ENCODE peak calls at places on chromosomes 12 and 14, in eight cellular contexts. One of them, this sample, is unnamed.

GRCh38 chr12:53235742-53236442 is 3.9 kb upstream of the RARG start:
- DNase-seq in neural crest cell: no peak
- DNase-seq in H9: peak
- DNase-seq in choroid plexus epithelial cell: no peak
- DNase-seq in Caco-2: no peak
- DNase-seq in CD4-positive, alpha-beta T cell: no peak
- DNase-seq in heart left ventricle: no peak
- DNase-seq in GM13976: no peak
- DNase-seq in this sample: no peak

GRCh38 chr14:74954232-74954946 is 1.0 kb downstream of the PGF start:
- DNase-seq in GM13976: no peak
- DNase-seq in CD4-positive, alpha-beta T cell: no peak
- DNase-seq in neural crest cell: no peak
- DNase-seq in Caco-2: no peak
- DNase-seq in heart left ventricle: no peak
- DNase-seq in H9: no peak
- DNase-seq in choroid plexus epithelial cell: no peak
- DNase-seq in this sample: no peak

GRCh38 chr14:92653162-92653651 is 95.2 kb downstream of the LGMN start:
- DNase-seq in H9: no peak
- DNase-seq in heart left ventricle: no peak
- DNase-seq in Caco-2: no peak
- DNase-seq in GM13976: no peak
- DNase-seq in CD4-positive, alpha-beta T cell: no peak
- DNase-seq in neural crest cell: no peak
- DNase-seq in choroid plexus epithelial cell: no peak
- DNase-seq in this sample: no peak

GRCh38 chr12:82708507-82708906 is 21.8 kb downstream of the TMTC2 start:
- DNase-seq in Caco-2: no peak
- DNase-seq in H9: peak
- DNase-seq in neural crest cell: no peak
- DNase-seq in heart left ventricle: peak
- DNase-seq in choroid plexus epithelial cell: peak
- DNase-seq in CD4-positive, alpha-beta T cell: no peak
- DNase-seq in GM13976: no peak
- DNase-seq in this sample: no peak

GRCh38 chr12:63212316-63212715 is 61.3 kb upstream of the AVPR1A start:
- DNase-seq in Caco-2: no peak
- DNase-seq in H9: no peak
- DNase-seq in GM13976: no peak
- DNase-seq in CD4-positive, alpha-beta T cell: no peak
- DNase-seq in choroid plexus epithelial cell: no peak
- DNase-seq in neural crest cell: no peak
- DNase-seq in heart left ventricle: no peak
- DNase-seq in this sample: no peak

GRCh38 chr14:88166616-88167015 is 156.5 kb downstream of the KCNK10 start:
- DNase-seq in Caco-2: no peak
- DNase-seq in heart left ventricle: no peak
- DNase-seq in GM13976: no peak
- DNase-seq in choroid plexus epithelial cell: no peak
- DNase-seq in CD4-positive, alpha-beta T cell: no peak
- DNase-seq in H9: no peak
- DNase-seq in neural crest cell: no peak
- DNase-seq in this sample: peak

GRCh38 chr14:67524152-67524963 is 8.7 kb upstream of the PLEKHH1 start:
- DNase-seq in heart left ventricle: no peak
- DNase-seq in choroid plexus epithelial cell: peak
- DNase-seq in CD4-positive, alpha-beta T cell: no peak
- DNase-seq in H9: no peak
- DNase-seq in Caco-2: no peak
- DNase-seq in neural crest cell: no peak
- DNase-seq in GM13976: no peak
- DNase-seq in this sample: no peak

GRCh38 chr12:116599285-116600122 is 40.3 kb downstream of the MAP1LC3B2 start:
- DNase-seq in CD4-positive, alpha-beta T cell: peak
- DNase-seq in Caco-2: peak
- DNase-seq in neural crest cell: peak
- DNase-seq in GM13976: peak
- DNase-seq in H9: peak
- DNase-seq in choroid plexus epithelial cell: peak
- DNase-seq in heart left ventricle: peak
- DNase-seq in this sample: peak

GRCh38 chr12:79919762-79920161 is 15.1 kb downstream of the PPP1R12A start:
- DNase-seq in neural crest cell: no peak
- DNase-seq in H9: no peak
- DNase-seq in GM13976: no peak
- DNase-seq in heart left ventricle: no peak
- DNase-seq in CD4-positive, alpha-beta T cell: no peak
- DNase-seq in choroid plexus epithelial cell: no peak
- DNase-seq in Caco-2: no peak
- DNase-seq in this sample: no peak

GRCh38 chr12:29030006-29030405 is 119.1 kb upstream of the FAR2 start:
- DNase-seq in CD4-positive, alpha-beta T cell: no peak
- DNase-seq in H9: no peak
- DNase-seq in choroid plexus epithelial cell: no peak
- DNase-seq in neural crest cell: no peak
- DNase-seq in heart left ventricle: no peak
- DNase-seq in Caco-2: no peak
- DNase-seq in GM13976: no peak
- DNase-seq in this sample: no peak

GRCh38 chr12:29026419-29026818 is 122.7 kb upstream of the FAR2 start:
- DNase-seq in neural crest cell: no peak
- DNase-seq in Caco-2: no peak
- DNase-seq in H9: no peak
- DNase-seq in heart left ventricle: no peak
- DNase-seq in CD4-positive, alpha-beta T cell: no peak
- DNase-seq in choroid plexus epithelial cell: no peak
- DNase-seq in GM13976: no peak
- DNase-seq in this sample: no peak

GRCh38 chr12:29025936-29026335 is 123.1 kb upstream of the FAR2 start:
- DNase-seq in H9: no peak
- DNase-seq in Caco-2: no peak
- DNase-seq in GM13976: no peak
- DNase-seq in CD4-positive, alpha-beta T cell: no peak
- DNase-seq in neural crest cell: no peak
- DNase-seq in choroid plexus epithelial cell: no peak
- DNase-seq in heart left ventricle: no peak
- DNase-seq in this sample: no peak

GRCh38 chr12:29023436-29024076 is 125.5 kb upstream of the FAR2 start:
- DNase-seq in H9: no peak
- DNase-seq in Caco-2: no peak
- DNase-seq in CD4-positive, alpha-beta T cell: no peak
- DNase-seq in GM13976: no peak
- DNase-seq in heart left ventricle: no peak
- DNase-seq in choroid plexus epithelial cell: no peak
- DNase-seq in neural crest cell: no peak
- DNase-seq in this sample: no peak

GRCh38 chr12:29024117-29024516 is 125.0 kb upstream of the FAR2 start:
- DNase-seq in heart left ventricle: no peak
- DNase-seq in H9: no peak
- DNase-seq in choroid plexus epithelial cell: no peak
- DNase-seq in CD4-positive, alpha-beta T cell: no peak
- DNase-seq in neural crest cell: no peak
- DNase-seq in Caco-2: no peak
- DNase-seq in GM13976: no peak
- DNase-seq in this sample: no peak
- TF ChIP-seq CTCF in heart left ventricle: peak
- TF ChIP-seq CTCF in H9: peak
- TF ChIP-seq CTCF in choroid plexus epithelial cell: peak
- TF ChIP-seq CTCF in CD4-positive, alpha-beta T cell: no peak
- TF ChIP-seq CTCF in neural crest cell: peak
- TF ChIP-seq CTCF in Caco-2: peak
- TF ChIP-seq CTCF in GM13976: no peak
- TF ChIP-seq CTCF in this sample: peak

DNA sequence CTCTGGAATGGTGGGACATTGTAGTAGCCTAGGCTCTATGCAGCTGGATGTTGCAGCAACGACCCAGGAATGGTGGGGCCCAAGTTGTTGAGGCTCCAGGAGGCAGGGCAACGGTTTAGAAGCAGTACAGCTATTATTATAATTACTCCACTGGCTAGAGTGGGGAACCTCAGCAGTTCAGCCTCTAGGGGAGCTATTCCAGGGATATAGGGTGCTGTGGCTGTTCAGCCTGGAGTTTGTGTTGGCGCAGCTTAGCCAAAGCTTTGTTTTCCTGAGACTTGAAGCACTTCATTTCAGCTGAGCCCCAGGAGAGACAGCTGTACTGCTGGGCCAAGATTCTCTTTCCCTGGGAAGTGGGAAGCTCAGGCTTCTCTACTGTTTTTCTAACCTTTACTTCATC is 1023.0 kb upstream of the ATXN7L3B start:
- DNase-seq in heart left ventricle: no peak
- DNase-seq in choroid plexus epithelial cell: no peak
- DNase-seq in CD4-positive, alpha-beta T cell: no peak
- DNase-seq in H9: peak
- DNase-seq in GM13976: no peak
- DNase-seq in neural crest cell: no peak
- DNase-seq in Caco-2: peak
- DNase-seq in this sample: no peak
- TF ChIP-seq CTCF in heart left ventricle: no peak
- TF ChIP-seq CTCF in choroid plexus epithelial cell: peak
- TF ChIP-seq CTCF in CD4-positive, alpha-beta T cell: no peak
- TF ChIP-seq CTCF in H9: peak
- TF ChIP-seq CTCF in GM13976: no peak
- TF ChIP-seq CTCF in neural crest cell: peak
- TF ChIP-seq CTCF in Caco-2: peak
- TF ChIP-seq CTCF in this sample: no peak

GRCh38 chr12:110245278-110245868 is 35.7 kb upstream of the ATP2A2 start:
- DNase-seq in Caco-2: no peak
- DNase-seq in CD4-positive, alpha-beta T cell: peak
- DNase-seq in GM13976: peak
- DNase-seq in choroid plexus epithelial cell: no peak
- DNase-seq in heart left ventricle: peak
- DNase-seq in neural crest cell: peak
- DNase-seq in H9: peak
- DNase-seq in this sample: no peak

GRCh38 chr12:110246690-110247339 is 34.2 kb upstream of the ATP2A2 start:
- DNase-seq in heart left ventricle: peak
- DNase-seq in CD4-positive, alpha-beta T cell: no peak
- DNase-seq in GM13976: no peak
- DNase-seq in choroid plexus epithelial cell: no peak
- DNase-seq in Caco-2: peak
- DNase-seq in H9: no peak
- DNase-seq in neural crest cell: no peak
- DNase-seq in this sample: no peak

GRCh38 chr12:110249105-110249504 is 31.9 kb upstream of the ATP2A2 start:
- DNase-seq in CD4-positive, alpha-beta T cell: no peak
- DNase-seq in heart left ventricle: peak
- DNase-seq in Caco-2: no peak
- DNase-seq in neural crest cell: no peak
- DNase-seq in H9: peak
- DNase-seq in GM13976: no peak
- DNase-seq in choroid plexus epithelial cell: no peak
- DNase-seq in this sample: no peak

GRCh38 chr12:110248096-110248447 is 33.0 kb upstream of the ATP2A2 start:
- DNase-seq in CD4-positive, alpha-beta T cell: no peak
- DNase-seq in H9: no peak
- DNase-seq in GM13976: no peak
- DNase-seq in choroid plexus epithelial cell: no peak
- DNase-seq in neural crest cell: no peak
- DNase-seq in Caco-2: no peak
- DNase-seq in heart left ventricle: no peak
- DNase-seq in this sample: no peak

GRCh38 chr12:110247340-110248095 is 33.5 kb upstream of the ATP2A2 start:
- DNase-seq in choroid plexus epithelial cell: peak
- DNase-seq in Caco-2: peak
- DNase-seq in neural crest cell: no peak
- DNase-seq in CD4-positive, alpha-beta T cell: no peak
- DNase-seq in H9: no peak
- DNase-seq in GM13976: no peak
- DNase-seq in heart left ventricle: peak
- DNase-seq in this sample: no peak
- TF ChIP-seq CTCF in choroid plexus epithelial cell: no peak
- TF ChIP-seq CTCF in Caco-2: no peak
- TF ChIP-seq CTCF in neural crest cell: no peak
- TF ChIP-seq CTCF in CD4-positive, alpha-beta T cell: no peak
- TF ChIP-seq CTCF in H9: no peak
- TF ChIP-seq CTCF in GM13976: no peak
- TF ChIP-seq CTCF in heart left ventricle: no peak
- TF ChIP-seq CTCF in this sample: no peak

DNA sequence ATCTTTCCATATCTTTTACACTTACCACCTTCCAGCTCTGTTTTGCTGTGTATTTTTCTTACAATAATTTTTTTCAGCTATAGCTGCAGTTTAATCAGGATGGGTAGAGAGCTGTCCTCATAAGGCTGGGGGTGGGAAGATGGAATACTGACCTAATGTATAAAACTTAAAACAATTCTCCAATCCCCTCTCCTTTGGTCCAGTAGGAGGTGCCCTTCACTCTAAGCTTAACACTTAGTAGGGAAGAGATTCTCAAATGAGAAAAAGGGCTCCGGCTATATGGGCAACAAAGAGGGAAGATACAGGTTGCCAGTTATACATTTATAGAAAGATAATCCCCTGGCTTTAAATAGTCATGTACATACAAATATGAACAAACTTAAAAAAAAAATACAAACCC is 2.8 kb downstream of the ORMDL2 start:
- DNase-seq in GM13976: no peak
- DNase-seq in Caco-2: no peak
- DNase-seq in heart left ventricle: no peak
- DNase-seq in choroid plexus epithelial cell: peak
- DNase-seq in neural crest cell: no peak
- DNase-seq in CD4-positive, alpha-beta T cell: no peak
- DNase-seq in H9: no peak
- DNase-seq in this sample: no peak
- TF ChIP-seq CTCF in GM13976: no peak
- TF ChIP-seq CTCF in Caco-2: no peak
- TF ChIP-seq CTCF in heart left ventricle: no peak
- TF ChIP-seq CTCF in choroid plexus epithelial cell: peak
- TF ChIP-seq CTCF in neural crest cell: peak
- TF ChIP-seq CTCF in CD4-positive, alpha-beta T cell: no peak
- TF ChIP-seq CTCF in H9: peak
- TF ChIP-seq CTCF in this sample: peak